ENCODE peak calls at places on chromosomes 1 and 21, in four cellular contexts. One of them, this sample, is unnamed.

GRCh38 chr1:229819091-229819490 is 193.0 kb downstream of the URB2 start:
- DNase-seq in K562: no peak
- DNase-seq in GM12878: no peak
- DNase-seq in HepG2: no peak
- DNase-seq in this sample: no peak

GRCh38 chr1:10001016-10001665 is 4.1 kb downstream of the RBP7 start:
- DNase-seq in HepG2: no peak
- DNase-seq in GM12878: no peak
- DNase-seq in K562: no peak
- DNase-seq in this sample: no peak

GRCh38 chr21:44533121-44533890 is 6.7 kb downstream of the KRTAP10-1 start:
- DNase-seq in K562: no peak
- DNase-seq in GM12878: no peak
- DNase-seq in HepG2: no peak
- DNase-seq in this sample: no peak

GRCh38 chr1:218636548-218636947 is 291.4 kb downstream of the TGFB2 start:
- DNase-seq in GM12878: no peak
- DNase-seq in HepG2: no peak
- DNase-seq in K562: no peak
- DNase-seq in this sample: no peak

GRCh38 chr1:231039161-231040018 is 664 bp downstream of the FAM89A start:
- DNase-seq in GM12878: no peak
- DNase-seq in HepG2: no peak
- DNase-seq in K562: peak
- DNase-seq in this sample: peak

GRCh38 chr1:2298685-2299673 is 70.9 kb downstream of the SKI start:
- DNase-seq in K562: no peak
- DNase-seq in HepG2: no peak
- DNase-seq in GM12878: no peak
- DNase-seq in this sample: no peak

GRCh38 chr1:232377494-232377770 is 252.5 kb downstream of the SIPA1L2 start:
- DNase-seq in K562: no peak
- DNase-seq in GM12878: no peak
- DNase-seq in HepG2: peak
- DNase-seq in this sample: no peak

GRCh38 chr21:38817371-38818335 is 11.9 kb downstream of the ETS2 start:
- DNase-seq in K562: no peak
- DNase-seq in GM12878: no peak
- DNase-seq in HepG2: no peak
- DNase-seq in this sample: no peak

GRCh38 chr1:44932151-44932550 is 54.2 kb downstream of the EIF2B3 start:
- DNase-seq in GM12878: no peak
- DNase-seq in K562: no peak
- DNase-seq in HepG2: no peak
- DNase-seq in this sample: no peak

GRCh38 chr1:54969879-54970278 is 10.5 kb upstream of the TMEM61 start:
- DNase-seq in HepG2: no peak
- DNase-seq in K562: no peak
- DNase-seq in GM12878: no peak
- DNase-seq in this sample: no peak

GRCh38 chr1:158819461-158820443 is 11.4 kb upstream of the MNDA start:
- DNase-seq in HepG2: no peak
- DNase-seq in GM12878: peak
- DNase-seq in K562: peak
- DNase-seq in this sample: no peak

GRCh38 chr21:42309753-42310213 is 5.4 kb downstream of the TFF3 start:
- DNase-seq in HepG2: no peak
- DNase-seq in GM12878: no peak
- DNase-seq in K562: peak
- DNase-seq in this sample: peak

GRCh38 chr1:161193561-161194235 is 5.2 kb downstream of the ADAMTS4 start:
- DNase-seq in K562: no peak
- DNase-seq in GM12878: no peak
- DNase-seq in HepG2: no peak
- DNase-seq in this sample: no peak

GRCh38 chr21:46218906-46219590 is 9.5 kb downstream of the LSS start:
- DNase-seq in K562: no peak
- DNase-seq in GM12878: no peak
- DNase-seq in HepG2: no peak
- DNase-seq in this sample: no peak

GRCh38 chr1:116415699-116416533 is 42.9 kb downstream of the ATP1A1 start:
- DNase-seq in K562: peak
- DNase-seq in HepG2: peak
- DNase-seq in GM12878: no peak
- DNase-seq in this sample: no peak

GRCh38 chr1:17007121-17007520 is 4.6 kb downstream of the ATP13A2 start:
- DNase-seq in GM12878: no peak
- DNase-seq in K562: no peak
- DNase-seq in HepG2: no peak
- DNase-seq in this sample: no peak

GRCh38 chr1:211541715-211542477 is 37.1 kb downstream of the SLC30A1 start:
- DNase-seq in GM12878: no peak
- DNase-seq in HepG2: peak
- DNase-seq in K562: no peak
- DNase-seq in this sample: no peak

GRCh38 chr1:179589524-179589923 is 2.1 kb upstream of the TDRD5 start:
- DNase-seq in HepG2: no peak
- DNase-seq in GM12878: no peak
- DNase-seq in K562: no peak
- DNase-seq in this sample: no peak

GRCh38 chr1:179588425-179589024 is 3.1 kb upstream of the TDRD5 start:
- DNase-seq in HepG2: peak
- DNase-seq in GM12878: no peak
- DNase-seq in K562: no peak
- DNase-seq in this sample: no peak

GRCh38 chr1:179583869-179584268 is 7.8 kb upstream of the TDRD5 start:
- DNase-seq in K562: no peak
- DNase-seq in HepG2: no peak
- DNase-seq in GM12878: no peak
- DNase-seq in this sample: no peak

GRCh38 chr1:179587336-179587735 is 4.3 kb upstream of the TDRD5 start:
- DNase-seq in GM12878: no peak
- DNase-seq in K562: no peak
- DNase-seq in HepG2: no peak
- DNase-seq in this sample: no peak

GRCh38 chr1:179586107-179586823 is 5.4 kb upstream of the TDRD5 start:
- DNase-seq in K562: peak
- DNase-seq in HepG2: no peak
- DNase-seq in GM12878: no peak
- DNase-seq in this sample: peak
- TF ChIP-seq TARDBP in K562: no peak
- TF ChIP-seq TARDBP in HepG2: no peak
- TF ChIP-seq TARDBP in GM12878: no peak
- TF ChIP-seq TARDBP in this sample: no peak

GRCh38 chr1:19811206-19811851 is 3.8 kb downstream of the RNF186 start:
- DNase-seq in HepG2: peak
- DNase-seq in K562: peak
- DNase-seq in GM12878: no peak
- DNase-seq in this sample: peak
- TF ChIP-seq TARDBP in HepG2: no peak
- TF ChIP-seq TARDBP in K562: no peak
- TF ChIP-seq TARDBP in GM12878: no peak
- TF ChIP-seq TARDBP in this sample: no peak

GRCh38 chr1:31102501-31102950 is 37.0 kb upstream of the PUM1 start:
- DNase-seq in HepG2: no peak
- DNase-seq in K562: no peak
- DNase-seq in GM12878: no peak
- DNase-seq in this sample: peak
- TF ChIP-seq TARDBP in HepG2: no peak
- TF ChIP-seq TARDBP in K562: no peak
- TF ChIP-seq TARDBP in GM12878: no peak
- TF ChIP-seq TARDBP in this sample: no peak

GRCh38 chr1:28642056-28642846 is 616 bp downstream of the TAF12 start:
- DNase-seq in GM12878: no peak
- DNase-seq in HepG2: no peak
- DNase-seq in K562: no peak
- DNase-seq in this sample: no peak
- TF ChIP-seq TARDBP in GM12878: no peak
- TF ChIP-seq TARDBP in HepG2: no peak
- TF ChIP-seq TARDBP in K562: no peak
- TF ChIP-seq TARDBP in this sample: no peak

GRCh38 chr1:4481451-4481850 is 173.0 kb upstream of the AJAP1 start:
- DNase-seq in K562: no peak
- DNase-seq in HepG2: no peak
- DNase-seq in GM12878: no peak
- DNase-seq in this sample: no peak
- TF ChIP-seq TARDBP in K562: no peak
- TF ChIP-seq TARDBP in HepG2: no peak
- TF ChIP-seq TARDBP in GM12878: no peak
- TF ChIP-seq TARDBP in this sample: no peak